ENCODE peak calls at places on chromosomes 12 and 14, in six cellular contexts. D is heart left ventricle, A is IMR-90, T is transverse colon, Y is HCT116, Z is ovary. C is an unnamed sample.

GRCh38 chr14:55583942-55584468 is 4.0 kb downstream of the KTN1 start:
- DNase-seq in A (peak; percentile 37), D (no peak), Z (no peak), Y (no peak), T (no peak), C (no peak)

GRCh38 chr12:80190001-80190400 is 90.7 kb downstream of the OTOGL start:
- DNase-seq in Y (no peak), T (no peak), D (no peak), A (peak; percentile 21), Z (no peak), C (no peak)

GRCh38 chr12:47145188-47145587 is 65.4 kb upstream of the AMIGO2 start:
- DNase-seq in D (no peak), A (no peak), Z (no peak), Y (no peak), T (no peak), C (no peak)

GRCh38 chr12:46743471-46743870 is 82.3 kb downstream of the SLC38A4 start:
- DNase-seq in Z (no peak), D (no peak), T (no peak), Y (no peak), A (no peak), C (no peak)

GRCh38 chr12:1644523-1645438 is 15.8 kb downstream of the WNT5B start:
- DNase-seq in Z (peak; percentile 90), A (peak; percentile 91), Y (no peak), D (peak; percentile 83), T (peak; percentile 68), C (peak; percentile 69)

GRCh38 chr12:71710276-71711125 is 24.6 kb downstream of the TMEM19 start:
- DNase-seq in A (peak; percentile 91), Z (no peak), Y (peak; percentile 92), D (no peak), T (no peak), C (no peak)

GRCh38 chr14:101077511-101078074 is 174.1 kb upstream of the RTL1 start:
- DNase-seq in T (no peak), D (no peak), Y (no peak), Z (no peak), A (peak; percentile 33), C (no peak)

GRCh38 chr14:69475194-69475818 is 9.2 kb upstream of the PLEKHD1 start:
- DNase-seq in A (peak; percentile 7), Z (no peak), T (no peak), Y (no peak), D (no peak), C (no peak)

GRCh38 chr12:115960-116915 is 49.7 kb downstream of the IQSEC3 start:
- DNase-seq in D (no peak), Y (no peak), A (no peak), Z (no peak), T (no peak), C (no peak)

GRCh38 chr12:112755507-112755906 is 36.0 kb upstream of the RPH3A start:
- DNase-seq in Z (no peak), D (no peak), T (no peak), Y (no peak), A (no peak), C (no peak)

GRCh38 chr12:11894890-11895289 is 175.8 kb upstream of the BCL2L14 start:
- DNase-seq in A (no peak), Z (no peak), Y (no peak), T (no peak), D (no peak), C (no peak)

GRCh38 chr14:75518625-75519024 is 3.6 kb upstream of the BATF start:
- DNase-seq in Y (peak; percentile 12), Z (no peak), T (no peak), A (no peak), D (no peak), C (peak; percentile 73)

GRCh38 chr12:121287267-121287954 is 9.1 kb downstream of the CAMKK2 start:
- DNase-seq in T (no peak), A (peak; percentile 81), Z (no peak), Y (no peak), D (no peak), C (no peak)

GRCh38 chr14:29601559-29602109 is 326.0 kb downstream of the PRKD1 start:
- DNase-seq in T (no peak), Z (no peak), D (no peak), Y (no peak), A (peak; percentile 87), C (no peak)

DNA sequence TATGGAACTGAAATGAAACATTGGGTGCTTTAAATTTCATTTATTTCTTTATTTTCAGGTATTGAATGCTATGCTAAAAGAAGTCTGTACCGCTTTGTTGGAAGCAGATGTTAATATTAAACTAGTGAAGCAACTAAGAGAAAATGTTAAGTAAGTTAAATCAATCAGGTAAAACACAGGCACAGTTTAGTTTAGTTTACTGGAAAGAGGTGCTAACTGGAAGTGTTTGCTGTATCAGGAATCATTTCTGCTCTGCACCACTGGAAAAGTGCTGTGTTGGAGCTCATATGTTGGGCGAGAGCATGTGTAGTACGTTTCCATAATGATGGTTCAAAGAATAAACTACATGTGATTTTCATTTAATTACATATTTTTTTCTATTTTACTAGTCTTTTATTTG is 16.7 kb downstream of the SRP54 start:
- DNase-seq in D (no peak), Z (no peak), T (no peak), A (no peak), Y (no peak), C (no peak)
- TF ChIP-seq POLR2A in D (no peak), Z (no peak), T (no peak), A (no peak), Y (no peak), C (no peak)

GRCh38 chr14:72906316-72906715 is 12.4 kb upstream of the DPF3 start:
- DNase-seq in D (no peak), A (peak; percentile 87), Z (no peak), T (no peak), Y (no peak), C (no peak)
- H3K27ac ChIP-seq in D (peak overlapping the region; percentile 51), A (no peak overlapping the region), Z (no peak overlapping the region), T (no peak overlapping the region), Y (no peak overlapping the region), C (no peak overlapping the region)

GRCh38 chr12:96054262-96054645 is 18.9 kb upstream of the LTA4H start:
- DNase-seq in A (no peak), Z (no peak), T (no peak), Y (no peak), D (no peak), C (no peak)
- TF ChIP-seq POLR2A in A (no peak), Z (no peak), T (no peak), Y (no peak), D (no peak), C (no peak)

DNA sequence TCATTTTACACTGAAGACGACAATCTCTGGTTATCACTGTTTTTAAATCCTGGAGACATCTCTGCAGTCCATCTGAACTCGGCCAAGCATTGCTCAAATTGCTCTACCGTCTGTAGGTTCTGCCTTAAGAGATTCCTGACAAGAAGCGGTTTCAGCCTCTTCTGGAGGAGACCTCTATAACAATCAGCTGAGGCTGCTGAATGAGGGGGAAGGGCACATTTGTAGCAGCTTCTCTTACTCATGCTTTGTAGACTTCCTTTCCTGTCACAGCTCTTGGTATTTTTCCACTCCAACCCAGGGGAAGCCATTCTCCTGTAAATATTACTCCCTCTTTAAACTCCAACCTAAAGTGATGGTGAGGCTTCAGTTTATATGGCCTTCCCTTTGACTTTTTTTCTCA is 3.0 kb downstream of the ARG2 start:
- DNase-seq in Z (no peak), T (no peak), Y (no peak), A (peak; percentile 85), D (no peak), C (no peak)
- H3K27ac ChIP-seq in Z (no peak overlapping the region), T (peak overlapping the region; percentile 65), Y (no peak overlapping the region), A (no peak overlapping the region), D (peak overlapping the region; percentile 10), C (peak overlapping the region; percentile 72)